ENCODE peak calls at places on chromosomes 11 and 22, in seven cellular contexts. R is HCT116, X is H1, W is SK-N-SH, L is K562, Z is HepG2, B is GM12878. T is an unnamed sample.
A peak's percentile ranks its signal among the peaks of the same experiment; 100 is the strongest.

GRCh38 chr22:32473388-32473952 is 1.1 kb upstream of the FBXO7 start:
- DNase-seq in R (peak; percentile 68), X (peak; percentile 56), W (peak; percentile 61), L (peak; percentile 25), Z (peak; percentile 76), B (peak; percentile 34), T (peak; percentile 64)

GRCh38 chr22:35258144-35258988 is 1.1 kb downstream of the HMGXB4 start:
- DNase-seq in R (no peak), X (peak; percentile 52), W (peak; percentile 48), L (peak; percentile 12), Z (no peak), B (no peak), T (no peak)

GRCh38 chr11:109309153-109309552 is 112.8 kb upstream of the C11orf87 start:
- DNase-seq in R (no peak), X (no peak), W (peak; percentile 17), L (no peak), Z (no peak), B (no peak), T (no peak)

GRCh38 chr11:48900131-48900800 is 83.4 kb downstream of the TRIM51G start:
- DNase-seq in R (no peak), X (no peak), W (no peak), L (no peak), Z (no peak), B (no peak), T (peak; percentile 10)

GRCh38 chr11:86551286-86551685 is 121.1 kb downstream of the ME3 start:
- DNase-seq in R (no peak), X (no peak), W (no peak), L (no peak), Z (peak; percentile 53), B (peak; percentile 1), T (peak; percentile 27)

GRCh38 chr11:28152743-28153142 is 44.6 kb downstream of the METTL15 start:
- DNase-seq in R (no peak), X (no peak), W (no peak), L (no peak), Z (no peak), B (no peak), T (no peak)

GRCh38 chr11:28547395-28547794 is 439.2 kb downstream of the METTL15 start:
- DNase-seq in R (no peak), X (no peak), W (no peak), L (no peak), Z (no peak), B (no peak), T (no peak)

GRCh38 chr11:75505966-75506692 is 19.6 kb downstream of the GDPD5 start:
- DNase-seq in R (no peak), X (no peak), W (peak; percentile 36), L (no peak), Z (no peak), B (no peak), T (no peak)

GRCh38 chr11:128568166-128568778 is 19.1 kb downstream of the ETS1 start:
- DNase-seq in R (no peak), X (no peak), W (no peak), L (no peak), Z (no peak), B (no peak), T (no peak)

GRCh38 chr11:1054143-1055108 is 17.9 kb upstream of the MUC6 start:
- DNase-seq in R (no peak), X (no peak), W (peak; percentile 85), L (no peak), Z (no peak), B (no peak), T (peak; percentile 10)

GRCh38 chr22:50000587-50001387 is 11.8 kb downstream of the IL17REL start:
- DNase-seq in R (no peak), X (no peak), W (peak; percentile 32), L (no peak), Z (no peak), B (no peak), T (no peak)

GRCh38 chr11:58577441-58578135 is 1.3 kb upstream of the ZFP91 start:
- DNase-seq in R (no peak), X (peak; percentile 74), W (no peak), L (peak; percentile 71), Z (peak; percentile 33), B (peak; percentile 66), T (no peak)

GRCh38 chr11:44634401-44635281 is 69.2 kb downstream of the CD82 start:
- DNase-seq in R (peak; percentile 10), X (peak; percentile 63), W (peak; percentile 90), L (peak; percentile 67), Z (no peak), B (no peak), T (no peak)

GRCh38 chr11:10488581-10489443 is 33.7 kb downstream of the AMPD3 start:
- DNase-seq in R (no peak), X (no peak), W (no peak), L (no peak), Z (no peak), B (peak; percentile 63), T (no peak)

GRCh38 chr11:12243511-12243910 is 133.1 kb downstream of the MICAL2 start:
- DNase-seq in R (no peak), X (no peak), W (no peak), L (no peak), Z (no peak), B (no peak), T (no peak)

GRCh38 chr11:82547163-82547560 is 186.5 kb downstream of the FAM181B start:
- DNase-seq in R (no peak), X (no peak), W (no peak), L (no peak), Z (no peak), B (no peak), T (no peak)

GRCh38 chr22:20636945-20637344 is 129.5 kb downstream of the MED15 start:
- DNase-seq in R (no peak), X (no peak), W (no peak), L (no peak), Z (no peak), B (no peak), T (no peak)

GRCh38 chr11:59263225-59263894 is 50.6 kb upstream of the MPEG1 start:
- DNase-seq in R (peak; percentile 7), X (peak; percentile 82), W (no peak), L (no peak), Z (peak; percentile 9), B (no peak), T (no peak)

GRCh38 chr11:12770966-12771597 is 96.9 kb downstream of the TEAD1 start:
- DNase-seq in R (no peak), X (no peak), W (no peak), L (no peak), Z (no peak), B (no peak), T (no peak)

GRCh38 chr11:121479355-121479754 is 26.6 kb upstream of the SORL1-AS1 start:
- DNase-seq in R (no peak), X (peak; percentile 63), W (no peak), L (no peak), Z (no peak), B (no peak), T (peak; percentile 65)

DNA sequence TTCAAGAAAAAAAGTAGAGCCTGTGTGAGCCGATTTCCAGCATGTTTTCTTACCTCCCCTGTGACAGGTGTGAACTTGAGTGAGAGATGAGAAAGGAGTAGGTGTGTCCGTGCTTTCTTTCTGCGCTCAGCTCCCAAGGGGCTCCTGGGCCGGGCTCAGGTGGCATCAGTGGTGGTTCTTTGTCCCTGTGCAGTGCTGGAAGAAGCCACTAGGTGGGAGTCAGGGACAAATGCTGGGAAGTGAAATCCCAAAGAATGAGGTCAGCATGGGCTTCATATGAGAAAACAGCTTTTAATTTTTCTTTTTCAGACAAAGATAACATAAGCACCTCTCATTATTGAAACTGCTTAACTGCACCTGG is 57.8 kb downstream of the PPFIBP2 start:
- DNase-seq in R (peak; percentile 51), X (peak; percentile 88), W (peak; percentile 70), L (peak; percentile 66), Z (peak; percentile 76), B (no peak), T (peak; percentile 11)
- TF ChIP-seq JUND in R (no peak), X (peak; percentile 86), W (no peak), L (peak; percentile 83), Z (no peak), B (no peak), T (no peak)

DNA sequence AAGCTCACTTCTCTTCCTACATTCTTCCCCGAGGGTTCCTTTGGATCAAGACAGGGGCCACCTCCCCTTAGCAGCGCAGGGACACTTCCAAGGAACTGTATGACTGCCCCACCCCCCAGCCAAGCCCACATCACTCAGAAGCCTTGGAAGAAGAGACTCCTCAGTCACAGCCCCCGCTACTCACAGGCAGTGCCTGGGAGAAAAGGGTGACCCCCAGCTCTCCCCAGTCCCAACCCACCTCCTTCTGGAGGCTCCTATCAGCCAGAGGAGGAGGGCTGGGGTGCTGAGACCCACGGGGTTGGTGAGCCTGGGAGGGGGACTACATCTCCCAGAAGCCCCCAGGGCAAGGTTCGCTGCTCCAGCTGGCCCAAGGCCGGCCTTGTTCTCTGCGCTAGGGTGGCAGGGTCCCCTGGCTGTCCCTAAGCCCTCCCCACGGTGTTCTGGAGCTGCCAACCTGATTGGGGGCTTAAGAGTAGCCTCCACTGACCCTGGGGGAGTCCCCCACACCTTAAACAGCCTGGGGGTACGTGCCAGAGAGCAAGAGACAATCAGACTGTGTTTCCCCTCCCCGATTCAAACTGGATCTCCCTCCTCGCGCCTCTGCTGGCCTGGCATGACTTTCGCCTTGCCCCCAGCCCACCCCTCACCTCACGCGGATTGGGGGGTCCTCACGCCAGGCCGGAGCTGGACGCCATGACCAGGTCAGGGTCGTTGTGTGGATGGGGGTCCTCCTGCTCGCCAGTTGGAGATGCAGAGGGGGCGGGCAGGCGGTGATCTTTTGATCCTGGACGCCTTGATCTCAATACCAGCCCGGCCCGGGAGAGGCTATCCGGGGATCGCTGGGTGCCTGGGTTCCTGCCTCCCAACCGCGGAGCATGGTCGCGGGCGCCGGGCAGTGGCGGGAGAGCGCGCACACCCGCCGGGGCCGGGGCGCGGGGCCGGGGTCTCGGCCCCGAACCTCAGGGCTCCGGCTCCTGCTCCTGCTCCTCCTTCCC is 838 bp downstream of the BCL9L start:
- DNase-seq in R (no peak), X (peak; percentile 83), W (peak; percentile 90), L (peak; percentile 62), Z (no peak), B (no peak), T (peak; percentile 61)
- TF ChIP-seq JUND in R (no peak), X (no peak), W (no peak), L (no peak), Z (no peak), B (no peak), T (no peak)

DNA sequence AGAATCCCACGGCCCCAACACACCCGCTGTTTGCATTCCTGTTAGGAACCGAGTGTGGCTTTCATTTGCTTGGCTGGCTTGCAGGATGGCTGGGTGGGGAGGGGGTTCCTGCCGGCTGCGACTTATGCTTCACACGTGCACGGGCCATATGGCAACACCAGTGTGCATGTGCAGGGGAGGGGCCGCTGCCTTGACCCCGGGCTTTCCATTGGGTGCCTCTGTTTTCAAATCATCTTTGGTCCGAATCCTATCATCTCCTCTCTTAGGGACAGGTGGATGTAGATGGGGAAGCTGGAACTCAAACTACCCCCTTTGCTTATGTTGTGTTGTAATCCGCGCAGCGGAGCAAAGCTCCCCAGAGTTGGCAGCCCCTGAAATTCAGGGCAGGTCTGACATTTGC is 149.1 kb downstream of the HIPK3 start:
- DNase-seq in R (no peak), X (no peak), W (no peak), L (no peak), Z (no peak), B (no peak), T (no peak)
- TF ChIP-seq JUND in R (no peak), X (no peak), W (no peak), L (no peak), Z (no peak), B (no peak), T (no peak)

DNA sequence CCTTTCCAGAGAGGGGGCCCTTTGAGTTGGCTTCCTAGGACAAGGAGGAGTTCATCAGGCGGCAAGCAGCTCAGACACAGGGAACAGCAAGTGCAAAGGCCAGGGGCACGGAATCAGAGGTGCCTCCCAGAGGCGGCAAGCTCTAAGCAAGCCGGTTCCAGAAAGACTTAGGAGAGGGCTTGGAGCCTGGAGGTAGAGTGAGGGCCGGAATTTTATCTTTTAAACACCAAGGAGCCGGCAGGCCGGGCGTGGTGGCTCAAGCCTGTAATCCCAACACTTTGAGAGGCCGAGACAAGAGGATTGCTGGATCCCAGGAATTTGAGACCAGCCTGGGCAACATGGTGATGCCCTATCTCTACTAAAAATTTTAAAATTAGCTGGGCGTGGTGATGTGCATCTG is 26.6 kb downstream of the FADD start:
- DNase-seq in R (no peak), X (no peak), W (no peak), L (no peak), Z (no peak), B (no peak), T (no peak)
- TF ChIP-seq JUND in R (no peak), X (no peak), W (no peak), L (no peak), Z (no peak), B (no peak), T (no peak)

T was measured in T47D.